ENCODE peak calls at places on chromosome 11, in six cellular contexts. O, T, A, F, B and D are unnamed samples.

GRCh38 chr11:8814923-8815240 is 96.1 kb upstream of the AKIP1 start:
- DNase-seq in O (no peak), T (no peak), A (no peak), F (no peak), B (no peak), D (no peak)

GRCh38 chr11:28460348-28460747 is 352.2 kb downstream of the METTL15 start:
- DNase-seq in O (no peak), T (no peak), A (no peak), F (no peak), B (no peak), D (no peak)

GRCh38 chr11:57094206-57094940 is 87.4 kb upstream of the LRRC55 start:
- DNase-seq in O (no peak), T (no peak), A (no peak), F (no peak), B (no peak), D (no peak)

GRCh38 chr11:36073411-36074203 is 129.7 kb downstream of the LDLRAD3 start:
- DNase-seq in O (peak; percentile 27), T (peak; percentile 82), A (peak; percentile 43), F (no peak), B (no peak), D (no peak)

GRCh38 chr11:134024420-134025085 is 44.3 kb upstream of the JAM3 start:
- DNase-seq in O (no peak), T (no peak), A (no peak), F (no peak), B (no peak), D (no peak)

GRCh38 chr11:105448703-105449079 is 161.2 kb upstream of the GRIA4 start:
- DNase-seq in O (no peak), T (no peak), A (no peak), F (no peak), B (no peak), D (no peak)

GRCh38 chr11:130213143-130213978 is 53.8 kb downstream of the ST14 start:
- DNase-seq in O (peak; percentile 75), T (peak; percentile 35), A (peak; percentile 60), F (peak; percentile 45), B (peak; percentile 91), D (peak; percentile 63)

GRCh38 chr11:96054870-96055705 is 131.2 kb upstream of the MTMR2 start:
- DNase-seq in O (no peak), T (peak; percentile 70), A (no peak), F (no peak), B (no peak), D (no peak)

GRCh38 chr11:9016916-9017642 is 13.3 kb upstream of the NRIP3 start:
- DNase-seq in O (no peak), T (no peak), A (no peak), F (no peak), B (no peak), D (no peak)

GRCh38 chr11:35916270-35916669 is 27.6 kb upstream of the LDLRAD3 start:
- DNase-seq in O (no peak), T (no peak), A (no peak), F (no peak), B (no peak), D (no peak)

GRCh38 chr11:87739766-87740165 is 435.5 kb downstream of the RAB38 start:
- DNase-seq in O (no peak), T (no peak), A (no peak), F (no peak), B (no peak), D (no peak)

GRCh38 chr11:61654397-61654829 is 25.8 kb upstream of the DAGLA start:
- DNase-seq in O (peak; percentile 75), T (peak; percentile 21), A (peak; percentile 59), F (peak; percentile 43), B (no peak), D (no peak)

GRCh38 chr11:120013325-120014250 is 124.3 kb downstream of the TRIM29 start:
- DNase-seq in O (peak; percentile 63), T (peak; percentile 49), A (peak; percentile 44), F (no peak), B (peak; percentile 78), D (peak; percentile 64)

GRCh38 chr11:12216542-12217422 is 106.4 kb downstream of the MICAL2 start:
- DNase-seq in O (peak; percentile 62), T (peak; percentile 80), A (peak; percentile 35), F (no peak), B (no peak), D (no peak)

DNA sequence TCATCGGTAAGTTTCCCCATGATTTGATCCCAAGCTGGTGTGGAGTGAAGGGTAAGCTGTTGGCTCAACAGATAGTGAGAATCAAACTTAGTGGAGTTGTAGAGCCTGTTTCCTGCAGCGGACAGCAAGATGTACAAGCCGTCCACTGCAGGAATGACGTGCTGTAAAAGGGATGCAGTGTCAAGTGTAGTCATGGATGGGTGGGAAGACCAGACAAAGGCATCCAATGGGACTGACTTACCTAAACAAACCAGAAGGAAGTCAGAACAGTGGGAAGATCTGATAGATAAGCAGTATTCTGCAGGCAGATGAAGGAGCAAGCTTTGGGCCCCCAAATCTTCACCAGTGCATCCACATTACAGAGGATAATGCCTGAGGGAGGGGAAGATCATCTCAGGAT is 8.8 kb downstream of the ZBTB16 start:
- DNase-seq in O (no peak), T (no peak), A (no peak), F (no peak), B (no peak), D (no peak)
- H3K4me1 ChIP-seq in O (no peaks in the 10 kb centered on the region), T (peaks cover 10% of the 10 kb centered on the region), A (peaks cover 98% of the 10 kb centered on the region), F (peaks cover 96% of the 10 kb centered on the region), B (peaks cover 4% of the 10 kb centered on the region), D (no peaks in the 10 kb centered on the region)

DNA sequence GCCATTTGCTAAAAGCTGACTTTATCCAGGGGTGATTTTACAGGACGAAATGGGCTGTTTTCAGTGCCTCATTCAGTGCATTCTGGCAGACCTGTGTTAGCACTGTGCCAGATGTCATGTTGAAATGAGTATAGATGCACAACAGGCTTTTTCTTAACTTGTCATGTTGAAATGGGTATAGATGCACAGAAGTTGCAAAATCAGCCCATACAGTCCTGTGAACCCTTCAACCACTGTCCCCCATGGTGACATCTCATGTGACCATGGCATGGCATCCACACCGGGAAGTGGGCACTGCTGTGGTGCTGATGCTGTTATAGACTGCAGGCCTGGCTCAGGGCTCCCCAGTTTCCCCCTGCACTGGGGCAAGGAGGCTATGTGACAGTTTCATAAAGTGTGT is 2.5 kb downstream of the TALDO1 start:
- DNase-seq in O (no peak), T (no peak), A (no peak), F (no peak), B (no peak), D (no peak)
- H3K4me1 ChIP-seq in O (peaks cover 19% of the 10 kb centered on the region), T (peaks cover 9% of the 10 kb centered on the region), A (peaks cover 38% of the 10 kb centered on the region), F (peaks cover 33% of the 10 kb centered on the region), B (no peaks in the 10 kb centered on the region), D (peaks cover 1% of the 10 kb centered on the region)

GRCh38 chr11:94674005-94674491 is 94.1 kb upstream of the AMOTL1 start:
- DNase-seq in O (no peak), T (no peak), A (no peak), F (no peak), B (no peak), D (no peak)

GRCh38 chr11:94675788-94676187 is 92.4 kb upstream of the AMOTL1 start:
- DNase-seq in O (no peak), T (no peak), A (no peak), F (no peak), B (no peak), D (no peak)

GRCh38 chr11:94676769-94677168 is 91.4 kb upstream of the AMOTL1 start:
- DNase-seq in O (no peak), T (no peak), A (no peak), F (no peak), B (no peak), D (no peak)

GRCh38 chr11:94673353-94673752 is 94.8 kb upstream of the AMOTL1 start:
- DNase-seq in O (no peak), T (no peak), A (no peak), F (no peak), B (no peak), D (no peak)

GRCh38 chr11:94675239-94675638 is 92.9 kb upstream of the AMOTL1 start:
- DNase-seq in O (no peak), T (no peak), A (no peak), F (no peak), B (no peak), D (no peak)
- H3K4me1 ChIP-seq in O (no peaks in the 10 kb centered on the region), T (no peaks in the 10 kb centered on the region), A (peaks cover 7% of the 10 kb centered on the region), F (peaks cover 5% of the 10 kb centered on the region), B (no peaks in the 10 kb centered on the region), D (peaks cover 1% of the 10 kb centered on the region)

GRCh38 chr11:1752907-1753425 is 2.6 kb upstream of the IFITM10 start:
- DNase-seq in O (no peak), T (no peak), A (no peak), F (no peak), B (peak; percentile 47), D (no peak)
- H3K4me1 ChIP-seq in O (no peaks in the 10 kb centered on the region), T (peaks cover 11% of the 10 kb centered on the region), A (peaks cover 98% of the 10 kb centered on the region), F (peaks cover 68% of the 10 kb centered on the region), B (no peaks in the 10 kb centered on the region), D (peaks cover 2% of the 10 kb centered on the region)

GRCh38 chr11:68341557-68342458 is 29.4 kb downstream of the LRP5 start:
- DNase-seq in O (no peak), T (no peak), A (no peak), F (no peak), B (no peak), D (no peak)

GRCh38 chr11:68345776-68346728 is 33.7 kb downstream of the LRP5 start:
- DNase-seq in O (no peak), T (peak; percentile 23), A (peak; percentile 82), F (no peak), B (no peak), D (no peak)

GRCh38 chr11:68340784-68341556 is 28.6 kb downstream of the LRP5 start:
- DNase-seq in O (no peak), T (no peak), A (no peak), F (no peak), B (no peak), D (no peak)

GRCh38 chr11:68342459-68343158 is 30.2 kb downstream of the LRP5 start:
- DNase-seq in O (no peak), T (no peak), A (no peak), F (no peak), B (no peak), D (no peak)

DNA sequence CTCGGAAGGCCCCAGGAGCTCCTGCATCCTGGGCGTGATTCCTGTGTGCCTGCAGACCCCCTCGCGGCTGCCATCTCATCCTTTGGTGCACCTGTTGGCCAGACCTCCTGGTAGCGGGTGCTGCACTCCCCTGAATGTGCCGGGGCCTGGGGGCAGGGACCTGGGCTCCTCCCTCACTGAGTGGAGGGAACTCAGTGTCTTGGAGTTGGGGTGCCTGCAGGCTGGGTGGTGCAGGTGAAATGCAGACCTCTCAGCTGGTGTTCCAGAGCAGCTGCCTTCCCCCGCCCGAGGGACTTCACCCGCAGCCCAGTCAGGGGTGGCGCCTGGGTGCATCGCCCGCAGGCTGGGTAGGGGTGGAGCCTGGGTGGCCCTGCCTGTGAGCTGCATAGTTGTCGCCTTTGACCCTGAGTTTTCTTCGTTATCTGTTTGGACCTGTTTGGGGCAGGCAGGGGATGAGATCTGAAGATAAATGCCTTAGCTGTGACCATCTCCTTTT is 31.4 kb downstream of the LRP5 start:
- DNase-seq in O (peak; percentile 77), T (no peak), A (no peak), F (no peak), B (no peak), D (no peak)
- H3K4me1 ChIP-seq in O (peaks cover 7% of the 10 kb centered on the region), T (peaks cover 19% of the 10 kb centered on the region), A (peaks cover 84% of the 10 kb centered on the region), F (peaks cover 50% of the 10 kb centered on the region), B (peaks cover 6% of the 10 kb centered on the region), D (peaks cover 20% of the 10 kb centered on the region)

DNA sequence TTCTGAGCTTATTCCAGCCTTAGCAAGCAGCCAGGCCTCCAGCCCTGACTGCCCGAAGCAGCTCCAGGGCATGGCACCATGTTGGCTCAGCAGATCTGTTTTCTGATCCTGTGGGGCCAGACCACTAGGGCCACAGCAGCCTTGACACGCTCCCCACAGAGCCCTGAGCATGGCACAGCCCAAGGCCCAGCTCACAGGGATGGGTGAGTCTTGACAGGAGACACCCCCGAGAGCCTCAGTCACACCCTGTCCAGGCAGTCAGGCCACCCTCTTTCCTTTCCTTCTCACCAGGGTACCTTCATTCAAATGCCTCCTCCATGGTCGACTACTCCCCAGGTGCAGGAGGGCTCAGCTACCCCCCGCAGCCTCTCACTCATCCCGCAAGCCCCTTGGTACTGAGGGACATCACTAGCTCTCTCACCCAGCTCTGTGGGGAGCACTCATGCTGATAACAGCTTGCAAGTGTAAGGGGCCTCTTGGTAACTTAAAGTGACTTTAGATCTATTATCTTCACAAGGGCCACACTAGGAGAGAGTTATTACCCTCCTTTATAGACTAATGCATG is 3.8 kb upstream of the CDC42BPG start:
- DNase-seq in O (no peak), T (no peak), A (no peak), F (no peak), B (no peak), D (no peak)
- H3K4me1 ChIP-seq in O (peaks cover 21% of the 10 kb centered on the region), T (peaks cover 6% of the 10 kb centered on the region), A (peaks cover 76% of the 10 kb centered on the region), F (peaks cover 64% of the 10 kb centered on the region), B (peaks cover 10% of the 10 kb centered on the region), D (peaks cover 4% of the 10 kb centered on the region)